ENCODE peak calls at places on chromosomes 5 and 9, in five cellular contexts. M is HepG2, W is ovary, B is GM12878, U is H1. F is an unnamed sample.
A peak's percentile ranks its signal among the peaks of the same experiment; 100 is the strongest.

GRCh38 chr5:139884144-139884543 is 88.5 kb downstream of the PSD2 start:
- DNase-seq in M (no peak), W (no peak), B (no peak), U (no peak), F (no peak)

GRCh38 chr5:172370648-172371248 is 83.6 kb downstream of the SH3PXD2B start:
- DNase-seq in M (peak; percentile 30), W (no peak), B (no peak), U (peak; percentile 76), F (no peak)

GRCh38 chr5:135869935-135870334 is 25.7 kb downstream of the IL9 start:
- DNase-seq in M (peak; percentile 50), W (no peak), B (no peak), U (no peak), F (no peak)

GRCh38 chr9:97525451-97525850 is 24.0 kb downstream of the TMOD1 start:
- DNase-seq in M (no peak), W (no peak), B (no peak), U (no peak), F (no peak)

GRCh38 chr5:88824141-88824540 is 58.8 kb downstream of the MEF2C start:
- DNase-seq in M (no peak), W (no peak), B (no peak), U (no peak), F (no peak)

GRCh38 chr9:112065781-112066606 is 109.1 kb downstream of the SUSD1 start:
- DNase-seq in M (no peak), W (no peak), B (no peak), U (no peak), F (peak; percentile 82)

GRCh38 chr5:149745-150450 is 41.4 kb upstream of the LRRC14B start:
- DNase-seq in M (no peak), W (no peak), B (no peak), U (no peak), F (no peak)

GRCh38 chr5:141326088-141326854 is 4.0 kb upstream of the PCDHGA1 start:
- DNase-seq in M (peak; percentile 58), W (peak; percentile 37), B (no peak), U (peak; percentile 73), F (no peak)

GRCh38 chr5:123387313-123387712 is 35.9 kb downstream of the CEP120 start:
- DNase-seq in M (no peak), W (no peak), B (no peak), U (no peak), F (no peak)

GRCh38 chr9:113542741-113543140 is 79.2 kb downstream of the RGS3 start:
- DNase-seq in M (no peak), W (no peak), B (no peak), U (no peak), F (no peak)

GRCh38 chr5:120932480-120932879 is 468.4 kb downstream of the PRR16 start:
- DNase-seq in M (no peak), W (no peak), B (no peak), U (no peak), F (no peak)

GRCh38 chr5:135364416-135365262 is 34.4 kb downstream of the MACROH2A1 start:
- DNase-seq in M (no peak), W (no peak), B (no peak), U (no peak), F (no peak)

GRCh38 chr5:54621742-54622141 is 104.2 kb downstream of the SNX18 start:
- DNase-seq in M (no peak), W (no peak), B (no peak), U (no peak), F (no peak)

GRCh38 chr5:26553079-26553478 is 485.3 kb downstream of the CDH9 start:
- DNase-seq in M (no peak), W (no peak), B (no peak), U (no peak), F (no peak)
- TF ChIP-seq EP300 in M (no peak), W (no peak), B (no peak), U (no peak), F (no peak)

GRCh38 chr9:37297592-37297991 is 124.9 kb upstream of the GRHPR start:
- DNase-seq in M (no peak), W (no peak), B (no peak), U (no peak), F (no peak)
- TF ChIP-seq EP300 in M (no peak), W (no peak), B (no peak), U (no peak), F (no peak)

GRCh38 chr5:45437746-45438145 is 258.4 kb downstream of the HCN1 start:
- DNase-seq in M (no peak), W (no peak), B (no peak), U (no peak), F (no peak)
- TF ChIP-seq EP300 in M (no peak), W (no peak), B (no peak), U (no peak), F (no peak)

GRCh38 chr5:105259581-105260217 is 1697.1 kb upstream of the NUDT12 start:
- DNase-seq in M (no peak), W (no peak), B (no peak), U (no peak), F (no peak)

DNA sequence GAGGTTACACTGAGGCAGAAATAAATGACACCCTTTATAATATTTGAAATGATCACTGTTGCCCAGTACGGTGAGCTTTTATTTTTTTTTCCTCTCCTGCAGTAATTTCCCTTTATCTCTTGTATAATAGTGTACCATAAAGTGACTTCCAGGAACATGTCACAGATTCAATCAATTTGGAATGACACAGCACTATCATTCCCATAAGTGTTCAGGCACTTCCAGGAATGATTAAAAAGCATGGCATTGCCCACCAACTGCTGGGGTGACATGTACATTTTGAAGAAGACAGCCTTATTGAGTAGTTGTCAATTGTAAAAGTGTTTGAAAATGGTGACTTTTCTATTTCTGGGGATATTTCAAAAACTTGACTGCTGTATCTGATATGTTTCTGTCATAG is 1700.9 kb upstream of the NUDT12 start:
- DNase-seq in M (no peak), W (no peak), B (no peak), U (no peak), F (no peak)
- TF ChIP-seq EP300 in M (no peak), W (no peak), B (no peak), U (no peak), F (no peak)

GRCh38 chr5:158117467-158118165 is 258.7 kb upstream of the CLINT1 start:
- DNase-seq in M (no peak), W (no peak), B (no peak), U (no peak), F (no peak)

GRCh38 chr5:158121678-158122077 is 262.7 kb upstream of the CLINT1 start:
- DNase-seq in M (no peak), W (no peak), B (no peak), U (no peak), F (no peak)

GRCh38 chr5:158120760-158121159 is 261.8 kb upstream of the CLINT1 start:
- DNase-seq in M (no peak), W (no peak), B (no peak), U (no peak), F (no peak)

GRCh38 chr5:158116965-158117364 is 258.0 kb upstream of the CLINT1 start:
- DNase-seq in M (no peak), W (no peak), B (no peak), U (no peak), F (no peak)

DNA sequence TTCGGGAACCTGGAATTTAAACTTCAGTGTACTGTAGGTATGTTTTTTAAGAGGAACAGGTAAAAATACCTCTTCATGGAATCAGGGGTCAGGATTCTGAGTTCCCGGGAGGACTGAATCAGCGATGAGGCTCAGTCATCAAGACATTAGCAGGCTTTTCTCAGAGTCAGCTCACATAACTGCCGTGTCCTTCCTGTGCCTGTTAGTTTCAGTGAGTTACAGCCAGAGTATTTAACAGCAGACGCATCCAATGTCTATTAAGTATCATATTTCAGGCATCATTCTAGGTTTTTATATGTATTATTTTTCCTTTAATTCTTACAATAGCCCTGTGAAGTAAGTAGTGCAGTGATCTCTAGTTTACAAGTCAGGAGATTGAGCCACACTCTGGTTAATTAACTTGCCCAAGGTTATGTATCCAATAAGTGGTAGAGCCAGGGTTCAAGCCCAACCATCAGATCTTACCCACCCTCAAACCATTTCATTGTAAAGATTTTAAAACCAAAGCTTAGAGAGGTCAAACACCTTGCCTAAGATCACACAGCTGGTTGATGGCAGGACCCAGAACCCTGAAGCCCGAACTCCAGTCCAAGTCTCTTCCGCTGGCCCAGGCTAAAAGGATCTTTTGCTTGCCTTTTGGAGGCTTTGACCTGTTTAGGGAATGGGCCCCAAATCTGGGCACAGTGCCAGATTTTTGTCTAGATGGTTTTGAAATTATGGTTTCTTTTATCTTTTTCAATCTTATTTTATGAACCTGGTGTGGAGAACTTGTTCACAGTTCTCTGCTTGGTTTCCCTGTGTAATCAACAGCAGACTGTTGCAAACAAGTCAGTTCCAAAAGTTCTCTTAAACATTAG is 261.1 kb upstream of the CLINT1 start:
- DNase-seq in M (no peak), W (no peak), B (no peak), U (no peak), F (no peak)
- TF ChIP-seq EP300 in M (no peak), W (no peak), B (no peak), U (no peak), F (no peak)

GRCh38 chr9:128191406-128192046 is at the start of gene CIZ1:
- DNase-seq in M (peak; percentile 43), W (peak; percentile 83), B (no peak), U (peak; percentile 84), F (peak; percentile 95)
- TF ChIP-seq EP300 in M (no peak), W (no peak), B (no peak), U (no peak), F (no peak)